ENCODE peak calls at places on chromosomes 5 and 9, in four cellular contexts. X, F, U and B are unnamed samples.

GRCh38 chr5:451587-452458 is 8.8 kb downstream of the EXOC3 start:
- DNase-seq in X (no peak), F (no peak), U (no peak), B (no peak)

GRCh38 chr9:114894801-114895433 is 35.5 kb downstream of the TNFSF8 start:
- DNase-seq in X (peak), F (no peak), U (no peak), B (no peak)

GRCh38 chr5:167233507-167233906 is 1057.9 kb upstream of the WWC1 start:
- DNase-seq in X (no peak), F (no peak), U (no peak), B (no peak)

GRCh38 chr5:149572576-149573231 is 8.6 kb upstream of the ARHGEF37 start:
- DNase-seq in X (no peak), F (no peak), U (no peak), B (no peak)

GRCh38 chr5:76733049-76733417 is 17.1 kb downstream of the F2R start:
- DNase-seq in X (no peak), F (peak), U (no peak), B (no peak)

GRCh38 chr5:41334758-41335157 is 121.4 kb upstream of the C6 start:
- DNase-seq in X (no peak), F (no peak), U (no peak), B (no peak)

GRCh38 chr5:134536876-134537275 is 11.4 kb downstream of the JADE2 start:
- DNase-seq in X (no peak), F (no peak), U (no peak), B (no peak)

GRCh38 chr5:68196876-68197275 is 18.7 kb upstream of the PIK3R1 start:
- DNase-seq in X (no peak), F (peak), U (no peak), B (no peak)

GRCh38 chr5:159412284-159413046 is 82.2 kb upstream of the IL12B start:
- DNase-seq in X (no peak), F (peak), U (no peak), B (no peak)

GRCh38 chr5:16857635-16858034 is 78.5 kb downstream of the MYO10 start:
- DNase-seq in X (no peak), F (no peak), U (no peak), B (no peak)

GRCh38 chr9:117868594-117868993 is 164.4 kb downstream of the TLR4 start:
- DNase-seq in X (no peak), F (no peak), U (no peak), B (no peak)

GRCh38 chr5:14298126-14298847 is 155.1 kb downstream of the TRIO start:
- DNase-seq in X (no peak), F (no peak), U (no peak), B (no peak)

GRCh38 chr5:65506961-65507360 is 25.2 kb upstream of the ADAMTS6 start:
- DNase-seq in X (no peak), F (no peak), U (no peak), B (no peak)

GRCh38 chr5:150399158-150400019 is 13.3 kb downstream of the CD74 start:
- DNase-seq in X (no peak), F (no peak), U (no peak), B (no peak)

GRCh38 chr5:98468188-98468869 is 305.1 kb upstream of the RGMB start:
- DNase-seq in X (no peak), F (no peak), U (no peak), B (no peak)

GRCh38 chr5:83715316-83716060 is 5.2 kb downstream of the HAPLN1 start:
- DNase-seq in X (no peak), F (no peak), U (no peak), B (no peak)

GRCh38 chr9:37692622-37693221 is 42.0 kb downstream of the FRMPD1 start:
- DNase-seq in X (no peak), F (no peak), U (no peak), B (no peak)

GRCh38 chr9:135126480-135127187 is 39.2 kb downstream of the OLFM1 start:
- DNase-seq in X (no peak), F (no peak), U (no peak), B (no peak)

GRCh38 chr5:132807163-132807838 is 5.8 kb upstream of the SOWAHA start:
- DNase-seq in X (peak), F (peak), U (peak), B (peak)

GRCh38 chr9:127224178-127224882 is 40.2 kb upstream of the GARNL3 start:
- DNase-seq in X (peak), F (peak), U (peak), B (peak)

GRCh38 chr9:136053757-136054142 is 41.3 kb downstream of the NACC2 start:
- DNase-seq in X (no peak), F (no peak), U (no peak), B (no peak)

GRCh38 chr5:93602261-93603149 is 19.5 kb downstream of the NR2F1 start:
- DNase-seq in X (no peak), F (no peak), U (no peak), B (peak)

GRCh38 chr9:125541840-125542243 is 165.2 kb downstream of the MAPKAP1 start:
- DNase-seq in X (no peak), F (no peak), U (no peak), B (no peak)

GRCh38 chr9:114722937-114723620 is 41.1 kb upstream of the TEX48 start:
- DNase-seq in X (no peak), F (no peak), U (no peak), B (no peak)

GRCh38 chr9:125240649-125240999 is 519 bp downstream of the HSPA5 start:
- DNase-seq in X (peak), F (no peak), U (peak), B (peak)

GRCh38 chr9:133727876-133728441 is 10.2 kb downstream of the SARDH start:
- DNase-seq in X (no peak), F (no peak), U (peak), B (no peak)
- TF ChIP-seq FOXK2 in X (no peak), F (no peak), U (no peak), B (no peak)

DNA sequence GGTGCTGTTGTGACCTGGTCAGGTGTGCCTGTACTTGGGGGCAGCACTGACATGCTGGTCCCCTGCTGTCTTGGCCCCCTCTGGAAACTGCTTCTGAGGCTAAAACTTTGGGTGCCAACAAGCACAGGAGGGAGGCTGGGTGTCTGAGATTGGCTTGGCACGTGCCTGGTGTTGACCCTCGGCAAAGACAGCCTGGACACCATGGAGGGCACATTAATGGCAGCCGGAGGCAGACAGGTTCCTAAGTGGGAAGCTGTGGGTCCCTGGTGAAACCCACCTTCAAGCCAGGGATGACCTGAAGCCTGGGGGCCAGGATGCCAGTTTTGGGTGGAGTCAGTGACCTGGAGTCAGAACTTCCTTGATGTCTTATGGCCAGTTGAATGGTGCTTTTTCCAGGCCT is 894.1 kb downstream of the PTPRD start:
- DNase-seq in X (no peak), F (no peak), U (no peak), B (no peak)
- TF ChIP-seq FOXK2 in X (no peak), F (no peak), U (no peak), B (no peak)

GRCh38 chr5:179697993-179698934 is 503 bp upstream of the CANX start:
- DNase-seq in X (peak), F (peak), U (peak), B (peak)
- TF ChIP-seq FOXK2 in X (no peak), F (no peak), U (peak), B (no peak)

GRCh38 chr5:29296548-29296947 is 1896.9 kb upstream of the CDH6 start:
- DNase-seq in X (no peak), F (no peak), U (no peak), B (no peak)
- TF ChIP-seq FOXK2 in X (no peak), F (no peak), U (no peak), B (no peak)

GRCh38 chr5:172383231-172383802 is 71.0 kb downstream of the SH3PXD2B start:
- DNase-seq in X (peak), F (no peak), U (no peak), B (no peak)
- TF ChIP-seq FOXK2 in X (no peak), F (no peak), U (no peak), B (no peak)